ENCODE peak calls at places on chromosomes 2 and 18, in six cellular contexts. P, T, S, C, B and I are unnamed samples.

GRCh38 chr2:176134978-176135575 is 5.6 kb downstream of the HOXD8 start:
- DNase-seq in S (no peak), T (no peak), B (peak), P (no peak), C (no peak), I (no peak)

GRCh38 chr18:74264303-74265020 is 27.3 kb downstream of the CYB5A start:
- DNase-seq in T (no peak), P (no peak), S (no peak), C (no peak), B (no peak), I (no peak)

GRCh38 chr2:164560902-164561301 is 60.4 kb downstream of the GRB14 start:
- DNase-seq in C (no peak), B (no peak), P (no peak), T (no peak), S (no peak), I (no peak)

GRCh38 chr2:234873828-234874173 is 78.0 kb upstream of the SH3BP4 start:
- DNase-seq in P (no peak), T (peak), C (peak), B (peak), S (no peak), I (no peak)

GRCh38 chr2:3461781-3462492 is 57.4 kb downstream of the ADI1 start:
- DNase-seq in B (peak), C (peak), P (peak), S (peak), T (peak), I (no peak)

GRCh38 chr18:78790960-78791359 is 188.7 kb upstream of the SALL3 start:
- DNase-seq in T (no peak), S (no peak), P (no peak), B (peak), C (no peak), I (no peak)

GRCh38 chr2:36769106-36769505 is 72.6 kb downstream of the VIT start:
- DNase-seq in B (no peak), C (no peak), S (no peak), P (no peak), T (no peak), I (no peak)

GRCh38 chr2:176189666-176190641 is 1.5 kb downstream of the HOXD1 start:
- DNase-seq in C (no peak), B (no peak), S (peak), T (no peak), P (no peak), I (no peak)

GRCh38 chr2:233053928-233054774 is 6.0 kb upstream of the INPP5D start:
- DNase-seq in T (peak), S (no peak), B (peak), P (peak), C (peak), I (no peak)

GRCh38 chr2:112712903-112713584 is 7.8 kb upstream of the NT5DC4 start:
- DNase-seq in P (no peak), T (no peak), C (peak), B (no peak), S (no peak), I (no peak)

GRCh38 chr18:62867521-62867920 is 152.2 kb downstream of the PHLPP1 start:
- DNase-seq in T (no peak), P (no peak), C (no peak), B (no peak), S (no peak), I (no peak)

GRCh38 chr2:207044380-207044779 is 105.1 kb downstream of the CPO start:
- DNase-seq in B (no peak), C (no peak), P (no peak), S (peak), T (no peak), I (no peak)

GRCh38 chr2:97781981-97782380 is 68.6 kb downstream of the ZAP70 start:
- DNase-seq in T (no peak), B (no peak), C (no peak), P (no peak), S (peak), I (no peak)

GRCh38 chr2:147789720-147790119 is 55.1 kb upstream of the ACVR2A start:
- DNase-seq in P (no peak), B (no peak), S (no peak), T (no peak), C (no peak), I (no peak)

GRCh38 chr2:239911630-239912071 is 113.5 kb downstream of the NDUFA10 start:
- DNase-seq in T (peak), C (no peak), B (no peak), P (no peak), S (no peak), I (no peak)

GRCh38 chr2:67633212-67633856 is 236.2 kb downstream of the ETAA1 start:
- DNase-seq in C (no peak), B (no peak), P (no peak), S (no peak), T (no peak), I (no peak)

GRCh38 chr2:201167546-201167945 is 15.4 kb upstream of the CASP10 start:
- DNase-seq in B (no peak), C (no peak), P (no peak), S (no peak), T (no peak), I (no peak)

GRCh38 chr2:105809099-105809473 is 64.4 kb downstream of the NCK2 start:
- DNase-seq in P (no peak), T (no peak), B (no peak), S (no peak), C (no peak), I (no peak)

GRCh38 chr2:172179045-172179742 is 76.5 kb upstream of the DLX2 start:
- DNase-seq in B (no peak), P (no peak), C (peak), S (peak), T (no peak), I (no peak)

GRCh38 chr2:10894264-10894935 is 17.3 kb upstream of the KCNF1 start:
- DNase-seq in P (no peak), T (no peak), B (no peak), S (no peak), C (no peak), I (no peak)

GRCh38 chr2:235050992-235051351 is 99.2 kb downstream of the SH3BP4 start:
- DNase-seq in C (peak), S (peak), B (peak), P (peak), T (peak), I (peak)

GRCh38 chr2:158755310-158755709 is 39.8 kb upstream of the DAPL1 start:
- DNase-seq in T (no peak), C (no peak), S (no peak), P (no peak), B (no peak), I (no peak)

GRCh38 chr2:160209457-160209856 is 9.4 kb upstream of the ITGB6 start:
- DNase-seq in S (no peak), C (no peak), T (no peak), P (peak), B (no peak), I (no peak)

GRCh38 chr2:146246017-146246733 is 1598.7 kb upstream of the ACVR2A start:
- DNase-seq in B (no peak), S (no peak), T (no peak), P (no peak), C (no peak), I (no peak)

GRCh38 chr2:239225921-239226561 is 174.8 kb downstream of the HDAC4 start:
- DNase-seq in P (no peak), C (no peak), S (no peak), B (peak), T (no peak), I (no peak)

GRCh38 chr18:77092104-77093066 is 40.2 kb downstream of the MBP start:
- DNase-seq in S (no peak), P (no peak), B (no peak), C (no peak), T (no peak), I (no peak)

GRCh38 chr18:49677081-49677480 is 115.2 kb downstream of the LIPG start:
- DNase-seq in C (no peak), T (no peak), S (no peak), P (no peak), B (no peak), I (no peak)

GRCh38 chr2:144553379-144553778 is 33.5 kb upstream of the ZEB2 start:
- DNase-seq in B (no peak), P (no peak), S (no peak), C (peak), T (no peak), I (no peak)

GRCh38 chr18:79208882-79209281 is 139.7 kb downstream of the ATP9B start:
- DNase-seq in S (peak), B (no peak), P (no peak), T (no peak), C (no peak), I (no peak)

GRCh38 chr2:11573418-11574175 is 39.8 kb downstream of the GREB1 start:
- DNase-seq in B (peak), C (peak), S (no peak), T (no peak), P (no peak), I (no peak)

GRCh38 chr18:62976227-62976626 is 260.9 kb downstream of the PHLPP1 start:
- DNase-seq in P (no peak), B (no peak), S (no peak), T (no peak), C (no peak), I (no peak)

GRCh38 chr2:242036653-242036950 is 167.1 kb downstream of the RTP5 start:
- DNase-seq in S (no peak), P (no peak), T (peak), B (peak), C (no peak), I (no peak)

GRCh38 chr2:239979243-239980023 is 45.7 kb downstream of the NDUFA10 start:
- DNase-seq in C (no peak), S (no peak), T (peak), P (no peak), B (no peak), I (no peak)